ENCODE peak calls at places on chromosomes 4 and X, in four cellular contexts. H, V, A and K are unnamed samples.

GRCh38 chr4:123995939-123996338 is 599.3 kb downstream of the SPRY1 start:
- DNase-seq in V (peak; percentile 33), A (peak; percentile 93), H (no peak), K (no peak)

GRCh38 chrX:57905141-57905540 is 5.1 kb downstream of the ZXDA start:
- DNase-seq in A (no peak), V (no peak), H (no peak), K (no peak)

GRCh38 chrX:39409246-39409917 is 608.1 kb downstream of the MID1IP1 start:
- DNase-seq in H (no peak), V (no peak), A (peak; percentile 2), K (no peak)

GRCh38 chrX:19886375-19886774 is 1.0 kb downstream of the SH3KBP1 start:
- DNase-seq in V (no peak), A (no peak), H (no peak), K (no peak)

GRCh38 chr4:140756292-140757219 is at the start of gene TBC1D9:
- DNase-seq in V (peak; percentile 56), H (peak; percentile 91), A (peak; percentile 80), K (peak; percentile 86)

GRCh38 chr4:8303081-8303480 is 33.5 kb downstream of the HTRA3 start:
- DNase-seq in H (no peak), V (no peak), A (no peak), K (no peak)

GRCh38 chr4:166957451-166957850 is 276.8 kb downstream of the SPOCK3 start:
- DNase-seq in A (no peak), H (no peak), V (no peak), K (no peak)

GRCh38 chrX:48278958-48279357 is 23.8 kb downstream of the SSX1 start:
- DNase-seq in A (peak; percentile 73), H (no peak), V (no peak), K (peak; percentile 4)

GRCh38 chr4:168153596-168154440 is 61.5 kb downstream of the ANXA10 start:
- DNase-seq in A (peak; percentile 76), H (peak; percentile 51), V (peak; percentile 58), K (peak; percentile 74)

GRCh38 chr4:6991771-6992557 is 51.2 kb upstream of the TADA2B start:
- DNase-seq in V (peak; percentile 90), A (peak; percentile 94), H (no peak), K (no peak)

GRCh38 chr4:1416948-1417260 is 10.7 kb upstream of the NKX1-1 start:
- DNase-seq in A (no peak), V (no peak), H (no peak), K (no peak)

GRCh38 chr4:110610940-110611785 is 11.7 kb downstream of the PITX2 start:
- DNase-seq in A (no peak), H (no peak), V (no peak), K (no peak)

GRCh38 chr4:52883183-52883621 is 21.1 kb downstream of the RASL11B start:
- DNase-seq in V (no peak), A (no peak), H (no peak), K (no peak)

GRCh38 chr4:165905405-165906027 is 32.5 kb downstream of the TLL1 start:
- DNase-seq in H (peak; percentile 20), A (peak; percentile 3), V (no peak), K (no peak)

GRCh38 chr4:126071346-126072333 is 756.9 kb downstream of the FAT4 start:
- DNase-seq in H (no peak), V (peak; percentile 91), A (peak; percentile 86), K (no peak)

GRCh38 chr4:59834943-59835342 is 1365.2 kb upstream of the ADGRL3 start:
- DNase-seq in H (no peak), V (no peak), A (no peak), K (no peak)

GRCh38 chr4:33715996-33716395 is 2528.3 kb downstream of the ARAP2 start:
- DNase-seq in H (no peak), A (peak; percentile 96), V (peak; percentile 97), K (no peak)

GRCh38 chrX:24563291-24564010 is 83.7 kb downstream of the PCYT1B start:
- DNase-seq in V (no peak), A (no peak), H (no peak), K (no peak)

GRCh38 chr4:84378277-84378838 is 120.7 kb downstream of the NKX6-1 start:
- DNase-seq in A (no peak), H (no peak), V (no peak), K (no peak)

GRCh38 chr4:7826176-7826908 is 113.3 kb downstream of the AFAP1 start:
- DNase-seq in V (no peak), H (no peak), A (no peak), K (no peak)

GRCh38 chr4:123343400-123344060 is 53.1 kb upstream of the SPRY1 start:
- DNase-seq in V (no peak), A (no peak), H (no peak), K (no peak)

GRCh38 chr4:53455766-53456165 is 78.3 kb downstream of the FIP1L1 start:
- DNase-seq in H (no peak), V (no peak), A (peak; percentile 33), K (no peak)

GRCh38 chr4:12861422-12861821 is 622.7 kb downstream of the RAB28 start:
- DNase-seq in V (no peak), H (no peak), A (no peak), K (no peak)

GRCh38 chr4:22962186-22962786 is 269.5 kb downstream of the GBA3 start:
- DNase-seq in A (peak; percentile 6), H (no peak), V (peak; percentile 36), K (no peak)

GRCh38 chrX:15816886-15817285 is 26.6 kb downstream of the ZRSR2 start:
- DNase-seq in H (no peak), A (no peak), V (peak; percentile 9), K (no peak)

GRCh38 chr4:107862658-107863057 is 37.9 kb downstream of the SGMS2 start:
- DNase-seq in H (peak; percentile 74), A (peak; percentile 86), V (no peak), K (peak; percentile 82)

GRCh38 chr4:110808371-110808878 is 185.5 kb upstream of the PITX2 start:
- DNase-seq in V (no peak), H (no peak), A (peak; percentile 40), K (no peak)

GRCh38 chrX:129958814-129959492 is 23.5 kb upstream of the BCORL1 start:
- DNase-seq in A (no peak), V (no peak), H (no peak), K (no peak)

GRCh38 chr4:79177388-79177787 is 148.5 kb downstream of the NAA11 start:
- DNase-seq in A (no peak), H (no peak), V (no peak), K (no peak)

GRCh38 chr4:82275431-82276423 is 98.1 kb downstream of the HNRNPD start:
- DNase-seq in A (no peak), V (no peak), H (no peak), K (no peak)